ENCODE peak calls at places on chromosomes 11 and 22, in seven cellular contexts. T, O, J, P, X, Q and K are unnamed samples.
A peak's percentile ranks its signal among the peaks of the same experiment; 100 is the strongest.

GRCh38 chr11:62980133-62980760 is 4.5 kb downstream of the SLC22A6 start:
- DNase-seq in T (peak; percentile 24), O (no peak), J (no peak), P (no peak), X (no peak), Q (peak; percentile 3), K (peak; percentile 12)

GRCh38 chr22:45208993-45209838 is 31.5 kb downstream of the KIAA0930 start:
- DNase-seq in T (peak; percentile 77), O (no peak), J (no peak), P (peak; percentile 54), X (no peak), Q (peak; percentile 91), K (peak; percentile 85)

GRCh38 chr11:980438-981365 is 55.0 kb downstream of the AP2A2 start:
- DNase-seq in T (peak; percentile 26), O (no peak), J (peak; percentile 52), P (no peak), X (no peak), Q (no peak), K (no peak)

GRCh38 chr11:1486054-1486825 is at the start of gene MOB2:
- DNase-seq in T (no peak), O (peak; percentile 82), J (peak; percentile 69), P (peak; percentile 34), X (no peak), Q (peak; percentile 4), K (no peak)

GRCh38 chr11:14974723-14975587 is 2.8 kb upstream of the CALCA start:
- DNase-seq in T (peak; percentile 57), O (peak; percentile 55), J (no peak), P (peak; percentile 14), X (peak; percentile 15), Q (peak; percentile 20), K (peak; percentile 20)

GRCh38 chr11:104594228-104594958 is 303.9 kb downstream of the CASP12 start:
- DNase-seq in T (peak; percentile 49), O (no peak), J (no peak), P (no peak), X (no peak), Q (peak; percentile 39), K (no peak)

GRCh38 chr11:124080319-124081001 is 34.8 kb upstream of the VWA5A start:
- DNase-seq in T (peak; percentile 53), O (no peak), J (no peak), P (no peak), X (no peak), Q (no peak), K (no peak)

GRCh38 chr22:25366408-25366807 is 147.0 kb downstream of the CRYBB2 start:
- DNase-seq in T (no peak), O (no peak), J (no peak), P (no peak), X (no peak), Q (no peak), K (no peak)

GRCh38 chr11:134665571-134666268 is 253.7 kb upstream of the B3GAT1 start:
- DNase-seq in T (no peak), O (no peak), J (no peak), P (no peak), X (no peak), Q (no peak), K (no peak)

GRCh38 chr22:20421507-20421874 is 16.1 kb downstream of the SCARF2 start:
- DNase-seq in T (no peak), O (no peak), J (no peak), P (no peak), X (no peak), Q (no peak), K (no peak)

GRCh38 chr22:24930678-24931077 is 15.8 kb downstream of the LHFPL7 start:
- DNase-seq in T (no peak), O (no peak), J (no peak), P (no peak), X (no peak), Q (no peak), K (no peak)

GRCh38 chr11:110000045-110000502 is 93.1 kb upstream of the ZC3H12C start:
- DNase-seq in T (peak; percentile 95), O (no peak), J (peak; percentile 23), P (no peak), X (no peak), Q (peak; percentile 99), K (peak; percentile 84)

GRCh38 chr11:68950268-68950667 is 30.5 kb downstream of the MRGPRD start:
- DNase-seq in T (peak; percentile 30), O (no peak), J (no peak), P (no peak), X (no peak), Q (no peak), K (peak; percentile 26)

GRCh38 chr11:70826541-70826943 is 425.8 kb downstream of the SHANK2 start:
- DNase-seq in T (no peak), O (no peak), J (no peak), P (peak; percentile 37), X (no peak), Q (no peak), K (peak; percentile 4)

GRCh38 chr22:49322231-49322630 is 505.4 kb downstream of the BRD1 start:
- DNase-seq in T (no peak), O (no peak), J (no peak), P (no peak), X (no peak), Q (no peak), K (no peak)

GRCh38 chr22:42919199-42919598 is 62.1 kb upstream of the ARFGAP3 start:
- DNase-seq in T (peak; percentile 30), O (no peak), J (no peak), P (peak; percentile 47), X (no peak), Q (no peak), K (no peak)

GRCh38 chr11:77502501-77502900 is 28.6 kb upstream of the PAK1 start:
- DNase-seq in T (no peak), O (no peak), J (no peak), P (no peak), X (no peak), Q (no peak), K (no peak)
- H3K4me3 ChIP-seq in T (no peak overlapping the region), O (no peak overlapping the region), J (no peak overlapping the region), P (no peak overlapping the region), X (no peak overlapping the region), Q (no peak overlapping the region), K (no peak overlapping the region)

DNA sequence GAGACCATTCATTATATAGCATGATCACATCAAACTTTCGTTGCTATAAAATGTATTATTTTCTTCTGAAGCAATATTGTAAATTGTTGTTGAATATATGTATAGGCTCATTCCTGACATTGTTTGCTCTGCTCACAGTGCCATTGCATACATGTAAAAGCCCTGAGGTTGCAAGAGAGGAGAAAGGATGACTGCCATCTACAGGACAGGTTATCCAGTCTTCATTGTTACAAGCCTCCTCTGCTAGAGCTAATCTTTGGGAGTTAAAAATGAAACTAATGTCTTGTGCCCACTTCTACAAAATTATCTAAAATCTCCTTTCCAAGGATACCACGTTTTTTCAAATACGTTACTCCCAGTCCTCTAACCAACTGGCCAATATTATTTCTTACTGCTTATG is 16.4 kb upstream of the OR5AL1 start:
- DNase-seq in T (no peak), O (no peak), J (no peak), P (no peak), X (no peak), Q (no peak), K (no peak)
- TF ChIP-seq CTCF in T (no peak), O (no peak), J (no peak), P (no peak), X (no peak), Q (no peak), K (no peak)

GRCh38 chr11:61378713-61379313 is 13.6 kb upstream of the TMEM216 start:
- DNase-seq in T (peak; percentile 99), O (no peak), J (no peak), P (peak; percentile 73), X (peak; percentile 74), Q (peak; percentile 97), K (peak; percentile 98)
- H3K4me3 ChIP-seq in T (no peak overlapping the region), O (no peak overlapping the region), J (no peak overlapping the region), P (no peak overlapping the region), X (no peak overlapping the region), Q (no peak overlapping the region), K (no peak overlapping the region)

GRCh38 chr22:39308614-39309363 is 10.6 kb downstream of the RPL3 start:
- DNase-seq in T (peak; percentile 96), O (no peak), J (peak; percentile 73), P (peak; percentile 90), X (peak; percentile 53), Q (peak; percentile 96), K (peak; percentile 95)
- TF ChIP-seq CTCF in T (no peak), O (no peak), J (no peak), P (no peak), X (peak; percentile 19), Q (peak; percentile 27), K (peak; percentile 15)